ENCODE peak calls at places on chromosome 1, in four cellular contexts. K, Z, N and L are unnamed samples.

GRCh38 chr1:54716299-54717047 is 812 bp downstream of the TTC4 start:
- DNase-seq in Z (no peak), N (no peak), K (no peak), L (no peak)

GRCh38 chr1:100767176-100767876 is 47.8 kb downstream of the VCAM1 start:
- DNase-seq in K (no peak), Z (no peak), N (no peak), L (no peak)

GRCh38 chr1:51570063-51570720 is 46.7 kb upstream of the OSBPL9 start:
- DNase-seq in K (no peak), Z (no peak), N (no peak), L (no peak)

GRCh38 chr1:199089393-199090122 is 450.7 kb downstream of the PTPRC start:
- DNase-seq in K (no peak), N (peak), Z (no peak), L (peak)

GRCh38 chr1:32447469-32448185 is 17.2 kb upstream of the ZBTB8B start:
- DNase-seq in N (no peak), Z (no peak), K (peak), L (no peak)

GRCh38 chr1:155892801-155893200 is 18.3 kb downstream of the RIT1 start:
- DNase-seq in N (no peak), K (no peak), Z (no peak), L (no peak)

GRCh38 chr1:205500240-205501218 is 3.9 kb upstream of the CDK18 start:
- DNase-seq in K (no peak), Z (no peak), N (no peak), L (no peak)

GRCh38 chr1:235933483-235934116 is 66.9 kb upstream of the LYST start:
- DNase-seq in K (no peak), N (no peak), Z (no peak), L (no peak)

GRCh38 chr1:22572778-22573177 is 9.5 kb downstream of the EPHA8 start:
- DNase-seq in K (no peak), Z (no peak), N (no peak), L (no peak)

DNA sequence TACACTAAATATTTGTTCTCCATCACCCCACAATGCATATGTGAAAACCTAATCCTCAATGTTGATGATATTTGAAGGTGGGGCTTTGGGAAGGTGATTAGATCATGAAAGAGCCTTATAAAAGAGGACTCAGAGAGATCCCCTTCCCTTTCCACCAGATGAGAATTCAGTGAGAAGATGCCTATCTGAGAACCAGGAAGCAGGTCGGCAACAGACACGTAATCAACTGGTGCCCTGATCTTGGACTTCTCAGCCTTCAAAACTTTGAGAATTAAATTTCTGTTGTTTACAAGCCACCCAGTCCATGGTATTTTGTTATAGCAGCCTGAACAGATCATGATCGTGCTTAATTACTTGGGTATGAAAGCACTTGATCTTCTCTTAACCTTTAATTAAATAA is 329.4 kb downstream of the KCNT2 start:
- DNase-seq in K (no peak), Z (no peak), N (no peak), L (no peak)
- H3K27ac ChIP-seq in K (no peak), Z (no peak), N (no peak), L (no peak)

DNA sequence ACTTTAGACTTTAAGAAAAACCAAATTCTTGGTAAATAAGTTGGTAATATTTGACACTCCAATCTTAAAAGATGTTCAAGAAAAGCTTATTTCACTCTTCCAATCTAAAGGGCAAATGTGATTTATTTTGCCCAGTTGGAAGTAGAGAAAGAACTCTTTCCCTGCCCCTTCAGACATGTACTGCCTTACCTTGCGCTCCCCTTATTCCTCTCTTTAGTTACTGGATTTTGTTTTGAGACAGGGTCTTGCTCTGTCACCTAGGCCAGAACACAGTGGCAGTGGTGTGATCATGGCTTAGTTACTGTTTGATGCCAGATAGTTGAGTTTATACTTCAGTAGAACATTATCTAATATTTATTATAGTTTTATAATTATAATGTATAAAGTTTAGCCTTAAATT is 27.5 kb downstream of the FUBP1 start:
- DNase-seq in N (no peak), Z (no peak), K (no peak), L (no peak)
- H3K27ac ChIP-seq in N (no peak), Z (no peak), K (no peak), L (no peak)

DNA sequence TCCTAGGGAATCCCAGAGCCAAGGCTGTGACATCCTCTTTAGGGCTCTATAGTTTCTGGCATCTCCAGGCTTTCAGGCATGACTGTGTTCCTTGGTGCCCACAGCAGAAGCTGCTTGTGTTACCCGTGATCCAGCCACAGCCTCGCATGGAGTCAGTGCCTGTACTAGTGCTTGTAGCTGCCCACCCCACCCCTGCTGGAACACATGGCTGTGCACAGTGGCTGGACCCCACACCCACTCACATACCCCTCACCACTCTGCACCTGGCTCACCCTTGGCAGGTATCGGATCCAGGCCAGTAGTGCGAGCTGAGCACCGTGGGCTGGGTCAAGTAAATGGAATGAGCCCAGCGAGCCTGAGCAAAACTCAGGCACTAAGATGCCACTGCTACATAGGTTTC is 934.7 kb upstream of the PRMT6 start:
- DNase-seq in K (no peak), N (no peak), Z (no peak), L (no peak)
- H3K27ac ChIP-seq in K (no peak), N (no peak), Z (no peak), L (no peak)

GRCh38 chr1:193184776-193185175 is 1.6 kb downstream of the B3GALT2 start:
- DNase-seq in K (no peak), Z (no peak), N (no peak), L (no peak)
- H3K27ac ChIP-seq in K (no peak), Z (no peak), N (no peak), L (peak)

DNA sequence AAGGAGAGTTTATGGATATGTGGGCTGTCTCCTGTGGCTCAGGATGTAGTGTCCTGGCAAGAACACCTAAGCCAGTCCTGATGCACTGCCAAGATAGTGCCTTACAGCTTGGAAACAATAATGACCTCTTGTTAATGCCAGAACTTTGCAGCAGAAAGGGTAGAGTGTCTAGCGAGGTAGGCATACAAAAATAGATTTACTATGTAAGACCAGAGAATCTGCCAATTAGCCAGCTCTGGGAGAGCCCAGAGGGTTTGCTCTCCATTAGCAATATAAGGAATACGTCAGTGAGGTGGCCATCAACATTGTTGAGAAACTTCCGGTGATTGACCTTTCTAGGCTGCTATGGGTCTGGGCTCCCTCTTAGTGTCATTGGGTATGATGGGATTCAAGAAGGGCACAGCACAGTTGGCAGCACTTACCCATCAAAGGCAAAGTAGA is 178.5 kb upstream of the GALNT2 start:
- DNase-seq in Z (no peak), N (no peak), K (no peak), L (no peak)
- H3K27ac ChIP-seq in Z (no peak), N (no peak), K (no peak), L (no peak)

GRCh38 chr1:230823835-230824485 is 44.4 kb downstream of the C1orf198 start:
- DNase-seq in Z (no peak), N (no peak), K (no peak), L (no peak)
- H3K27ac ChIP-seq in Z (no peak), N (no peak), K (peak), L (no peak)

DNA sequence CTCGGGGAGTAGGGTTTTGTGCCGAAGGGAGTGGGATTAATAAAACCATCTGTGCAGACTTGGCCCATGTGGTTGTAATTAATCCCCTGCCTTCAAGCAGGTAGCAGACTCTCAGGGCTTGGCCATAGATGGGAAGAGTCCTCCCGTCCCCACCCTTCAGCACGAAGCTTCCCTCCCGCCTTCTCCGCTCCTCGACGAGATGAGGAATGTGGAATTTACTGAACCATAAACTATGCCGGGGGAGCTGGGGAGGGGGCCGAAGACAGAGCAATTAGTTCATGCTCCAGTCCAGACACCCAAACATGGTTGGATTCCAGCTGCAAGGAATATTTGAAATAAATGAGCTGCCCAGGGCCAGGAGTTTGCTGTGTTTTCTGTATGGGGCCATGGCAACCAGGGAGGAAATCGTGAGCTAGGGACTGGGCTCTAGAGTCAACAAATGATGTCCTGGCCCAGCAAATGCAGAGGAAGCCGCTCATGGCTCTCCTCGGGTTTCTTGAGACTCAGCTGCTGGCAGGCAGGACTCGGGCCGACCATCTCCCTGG is 78.8 kb downstream of the SPSB1 start:
- DNase-seq in N (no peak), K (no peak), Z (no peak), L (no peak)
- H3K27ac ChIP-seq in N (no peak), K (peak), Z (no peak), L (no peak)

DNA sequence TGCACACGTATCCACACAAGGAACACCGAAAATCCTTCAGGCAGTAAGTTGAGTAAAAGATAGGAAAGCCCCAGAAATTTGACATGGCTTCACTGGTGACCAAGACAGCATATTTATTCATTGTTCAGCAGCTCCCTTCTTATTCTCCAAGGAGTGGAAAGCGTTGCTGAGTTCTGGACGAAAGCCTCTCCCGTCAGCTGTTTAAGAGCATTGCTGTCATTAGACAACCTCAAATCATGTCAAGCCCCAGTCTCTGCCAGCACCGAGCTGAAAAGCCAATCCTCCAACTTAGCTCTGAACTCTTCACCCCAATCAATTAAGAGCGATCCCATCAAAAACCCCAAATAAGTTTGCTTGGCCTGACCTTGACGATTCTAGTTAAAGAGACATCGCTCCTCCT is 110.9 kb downstream of the PLPP3 start:
- DNase-seq in N (no peak), Z (no peak), K (no peak), L (no peak)
- H3K27ac ChIP-seq in N (no peak), Z (no peak), K (no peak), L (no peak)